ENCODE peak calls at places on chromosomes 2 and 18, in ten cellular contexts. M is hepatocyte, V is psoas muscle, U is body of pancreas, O is astrocyte of the spinal cord, Y is endodermal cell, Q is GM13976, H is endothelial cell, B is H9, Z is GM23338. C is an unnamed sample.

GRCh38 chr18:22110482-22110924 is 58.9 kb upstream of the GATA6 start:
- DNase-seq in O (no peak), V (no peak), H (no peak), M (peak), Y (peak), U (no peak), Z (peak), Q (no peak), B (no peak), C (no peak)

GRCh38 chr18:74935411-74935810 is 273.5 kb downstream of the PTGR3 start:
- DNase-seq in V (no peak), Z (no peak), H (no peak), M (no peak), B (no peak), O (no peak), Y (no peak), Q (no peak), U (no peak), C (no peak)

GRCh38 chr2:58266211-58266610 is 25.1 kb upstream of the FANCL start:
- DNase-seq in Y (no peak), Q (no peak), H (no peak), M (no peak), Z (no peak), U (no peak), B (no peak), O (no peak), V (no peak), C (no peak)

GRCh38 chr2:25558262-25558661 is 115.1 kb downstream of the DTNB start:
- DNase-seq in M (no peak), B (no peak), Z (no peak), H (no peak), V (no peak), U (peak), Q (peak), O (peak), Y (no peak), C (no peak)

GRCh38 chr2:72958542-72959385 is 41.4 kb downstream of the EMX1 start:
- DNase-seq in Y (no peak), M (no peak), Q (no peak), B (no peak), Z (no peak), V (no peak), H (no peak), O (no peak), U (no peak), C (no peak)

GRCh38 chr2:175180701-175181103 is 808 bp downstream of the ATP5MC3 start:
- DNase-seq in Z (peak), Y (peak), O (peak), B (peak), M (peak), V (peak), U (peak), Q (peak), H (peak), C (peak)

GRCh38 chr2:152363933-152364332 is 29.0 kb downstream of the FMNL2 start:
- DNase-seq in H (no peak), B (no peak), M (no peak), Q (no peak), V (no peak), O (no peak), U (no peak), Z (no peak), Y (no peak), C (no peak)

GRCh38 chr2:134099273-134099672 is 154.6 kb upstream of the MGAT5 start:
- DNase-seq in O (no peak), Q (no peak), Y (no peak), Z (no peak), U (no peak), V (no peak), B (no peak), M (no peak), H (no peak), C (no peak)

GRCh38 chr2:44246436-44246835 is 28.8 kb upstream of the SLC3A1 start:
- DNase-seq in B (no peak), U (no peak), O (no peak), M (no peak), Q (no peak), Y (no peak), H (no peak), V (no peak), Z (no peak), C (no peak)

GRCh38 chr2:226431301-226431955 is 368.2 kb downstream of the IRS1 start:
- DNase-seq in B (no peak), O (peak), V (no peak), Y (no peak), Z (no peak), U (no peak), Q (no peak), M (no peak), H (no peak), C (no peak)

GRCh38 chr18:76691800-76692199 is 130.6 kb upstream of the ZNF236 start:
- DNase-seq in Z (no peak), O (no peak), Q (no peak), Y (no peak), B (no peak), V (no peak), M (no peak), H (no peak), U (no peak), C (no peak)

GRCh38 chr18:76687271-76688006 is 134.9 kb upstream of the ZNF236 start:
- DNase-seq in Q (peak), H (no peak), U (peak), O (peak), V (no peak), M (peak), Y (no peak), Z (no peak), B (no peak), C (peak)

GRCh38 chr18:76688724-76689472 is 133.5 kb upstream of the ZNF236 start:
- DNase-seq in O (no peak), M (no peak), U (no peak), Q (no peak), H (no peak), Y (no peak), V (no peak), B (no peak), Z (no peak), C (no peak)

GRCh38 chr18:76686737-76687231 is 135.6 kb upstream of the ZNF236 start:
- DNase-seq in Y (peak), V (peak), O (peak), Q (peak), M (peak), B (peak), U (peak), Z (peak), H (peak), C (peak)

DNA sequence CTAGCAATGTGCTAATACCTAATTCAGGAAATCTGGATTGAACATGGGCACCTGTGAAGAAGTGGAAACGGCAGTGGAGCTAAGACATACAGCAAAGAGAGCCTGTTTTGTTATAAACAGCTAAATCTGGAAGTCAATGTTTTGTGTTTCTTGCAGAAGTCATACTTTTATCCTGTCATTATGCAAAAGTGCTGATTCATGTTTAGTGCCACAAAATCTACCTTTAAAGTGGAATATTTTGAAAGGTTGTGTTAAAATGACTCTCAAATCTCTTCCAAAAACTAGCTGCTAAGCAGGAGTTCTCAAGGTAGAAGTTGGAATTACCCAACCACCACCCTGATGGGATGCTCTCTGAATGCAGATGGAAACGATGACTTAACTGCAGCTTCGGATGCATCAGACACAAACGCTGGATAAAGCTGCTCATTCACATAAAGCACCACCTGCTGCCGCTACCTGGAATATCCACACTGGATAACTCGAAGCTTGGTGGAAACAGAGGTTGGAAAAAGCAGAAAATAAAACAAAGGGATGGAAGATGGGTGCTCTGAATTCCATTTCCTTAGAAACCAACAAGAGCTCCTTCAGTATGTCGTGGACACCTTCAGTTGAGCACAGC is 132.6 kb upstream of the ZNF236 start:
- DNase-seq in M (no peak), V (no peak), B (no peak), Z (peak), U (no peak), Y (no peak), Q (no peak), H (no peak), O (no peak), C (no peak)
- TF ChIP-seq CTCF in M (no peak), V (no peak), B (peak), Z (peak), U (no peak), Y (peak), Q (no peak), H (no peak), O (no peak), C (no peak)

DNA sequence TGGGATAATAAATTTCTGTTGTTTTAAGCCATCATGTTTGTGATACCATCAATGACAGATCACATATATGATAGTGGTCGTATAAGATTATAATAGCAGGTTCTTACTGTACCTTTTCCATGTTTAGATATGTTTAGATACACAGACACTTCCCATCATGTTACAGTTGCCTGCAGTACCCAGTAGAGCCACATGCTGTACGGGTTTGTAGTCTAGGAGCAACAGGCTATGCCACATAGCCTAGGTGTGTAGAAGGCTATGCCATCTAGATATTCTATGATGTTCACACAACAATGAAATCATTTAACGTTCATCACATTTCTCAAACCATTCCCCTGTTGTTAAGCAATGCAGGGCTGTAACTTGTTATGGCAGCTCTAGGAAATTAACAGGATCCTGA is 132.9 kb upstream of the SH3BP4 start:
- DNase-seq in Q (no peak), V (no peak), Y (no peak), U (no peak), Z (no peak), H (no peak), M (no peak), B (no peak), O (no peak), C (no peak)
- TF ChIP-seq CTCF in Q (no peak), V (no peak), Y (peak), U (no peak), Z (no peak), H (no peak), M (no peak), B (no peak), O (peak), C (no peak)

DNA sequence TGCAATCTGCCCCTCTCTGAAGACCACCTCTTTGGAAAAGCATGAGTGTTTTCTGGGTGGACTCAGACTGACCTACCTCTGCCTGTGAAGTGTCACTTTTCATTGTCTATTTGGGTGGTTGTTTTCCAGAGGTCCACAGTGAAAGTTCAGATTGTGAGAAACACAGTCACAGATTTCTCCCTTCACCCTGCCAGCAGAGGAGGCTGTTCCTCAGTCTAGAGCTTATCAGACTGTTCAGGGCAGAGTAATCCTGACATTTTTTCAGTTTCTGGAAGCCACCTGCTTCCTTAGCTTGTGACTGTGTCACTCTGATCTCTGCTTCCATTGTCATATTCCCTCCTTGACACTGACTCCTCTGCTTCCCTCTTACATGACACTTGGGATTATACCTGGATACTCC is 55.4 kb upstream of the RMP24 start:
- DNase-seq in M (no peak), Y (no peak), Z (peak), O (no peak), V (no peak), Q (no peak), B (no peak), H (no peak), U (no peak), C (no peak)
- TF ChIP-seq CTCF in M (no peak), Y (peak), Z (peak), O (peak), V (no peak), Q (no peak), B (peak), H (no peak), U (no peak), C (peak)

GRCh38 chr2:111659361-111660281 is 224.4 kb downstream of the ANAPC1 start:
- DNase-seq in Y (peak), U (peak), Q (no peak), B (peak), V (peak), Z (peak), H (no peak), M (peak), O (peak), C (peak)
- TF ChIP-seq CTCF in Y (no peak), U (no peak), Q (no peak), B (no peak), V (no peak), Z (no peak), H (no peak), M (no peak), O (no peak), C (no peak)

GRCh38 chr2:167411367-167411766 is 523.1 kb downstream of the XIRP2 start:
- DNase-seq in U (no peak), V (no peak), Q (no peak), Y (no peak), M (no peak), O (no peak), H (no peak), Z (no peak), B (no peak), C (no peak)
- TF ChIP-seq CTCF in U (no peak), V (peak), Q (no peak), Y (no peak), M (no peak), O (no peak), H (no peak), Z (peak), B (no peak), C (no peak)

C was measured in Calu3.